ENCODE peak calls at places on chromosomes 7 and 10, in seven cellular contexts. K is GM23248, T is PC-3, O is SK-N-SH, Z is hepatocyte, I is GM23338, E is HCT116. V is an unnamed sample.

GRCh38 chr7:106522691-106523090 is 138.3 kb downstream of the CCDC71L start:
- DNase-seq in I (no peak), Z (no peak), T (no peak), O (no peak), K (peak; percentile 44), E (no peak), V (no peak)

GRCh38 chr10:5570007-5570655 is 45.4 kb downstream of the CALML3 start:
- DNase-seq in O (no peak), I (no peak), T (no peak), Z (no peak), K (no peak), E (no peak), V (no peak)

GRCh38 chr7:143900230-143900766 is 1.7 kb downstream of the TCAF1 start:
- DNase-seq in E (no peak), K (peak; percentile 18), I (no peak), O (no peak), Z (peak; percentile 62), T (peak; percentile 21), V (no peak)

GRCh38 chr7:105935250-105935649 is 27.8 kb upstream of the CDHR3 start:
- DNase-seq in Z (no peak), E (no peak), T (peak; percentile 19), O (no peak), K (no peak), I (no peak), V (no peak)

GRCh38 chr7:3234051-3234450 is 67.0 kb upstream of the SDK1 start:
- DNase-seq in Z (no peak), O (no peak), T (no peak), K (no peak), I (no peak), E (no peak), V (no peak)

GRCh38 chr7:635227-635626 is 91.3 kb upstream of the DNAAF5 start:
- DNase-seq in E (no peak), T (no peak), O (no peak), I (no peak), K (no peak), Z (no peak), V (no peak)

GRCh38 chr10:12835709-12836108 is 165.8 kb downstream of the CCDC3 start:
- DNase-seq in Z (no peak), O (no peak), T (peak; percentile 20), K (no peak), I (no peak), E (peak; percentile 15), V (no peak)

GRCh38 chr7:85286449-85286848 is 99.6 kb upstream of the SEMA3D start:
- DNase-seq in O (no peak), Z (no peak), T (no peak), E (no peak), I (no peak), K (peak; percentile 24), V (no peak)

GRCh38 chr10:1395025-1395981 is 339.1 kb downstream of the WDR37 start:
- DNase-seq in I (no peak), E (no peak), Z (no peak), T (no peak), O (peak; percentile 24), K (no peak), V (no peak)

GRCh38 chr10:48575901-48576300 is 29.0 kb downstream of the ARHGAP22 start:
- DNase-seq in K (no peak), Z (no peak), T (no peak), O (no peak), E (no peak), I (no peak), V (no peak)
- H3K9me2 ChIP-seq in K (no peaks in the 10 kb centered on the region), Z (no peaks in the 10 kb centered on the region), T (no peaks in the 10 kb centered on the region), O (no peaks in the 10 kb centered on the region), E (no peaks in the 10 kb centered on the region), I (peaks cover 15% of the 10 kb centered on the region), V (no peaks in the 10 kb centered on the region)

GRCh38 chr7:101942603-101943210 is 125.3 kb downstream of the CUX1 start:
- DNase-seq in O (no peak), E (no peak), K (no peak), Z (no peak), T (peak; percentile 74), I (no peak), V (no peak)

GRCh38 chr7:101943306-101943705 is 125.9 kb downstream of the CUX1 start:
- DNase-seq in Z (no peak), O (no peak), T (no peak), E (no peak), I (no peak), K (no peak), V (no peak)

GRCh38 chr7:101943889-101944605 is 126.6 kb downstream of the CUX1 start:
- DNase-seq in I (no peak), K (no peak), O (no peak), Z (no peak), E (no peak), T (peak; percentile 9), V (no peak)

GRCh38 chr7:101944611-101945010 is 127.2 kb downstream of the CUX1 start:
- DNase-seq in K (no peak), E (no peak), I (no peak), T (no peak), Z (no peak), O (no peak), V (no peak)

GRCh38 chr7:101945034-101945758 is 127.8 kb downstream of the CUX1 start:
- DNase-seq in O (no peak), Z (no peak), I (no peak), T (no peak), K (no peak), E (no peak), V (no peak)
- H3K4me1 ChIP-seq in O (peaks cover 31% of the 10 kb centered on the region), Z (peaks cover 34% of the 10 kb centered on the region), I (peaks cover 53% of the 10 kb centered on the region), T (peaks cover 37% of the 10 kb centered on the region), K (peaks cover 20% of the 10 kb centered on the region), E (peaks cover 94% of the 10 kb centered on the region), V (peaks cover 66% of the 10 kb centered on the region)

GRCh38 chr10:91932737-91933136 is 9.2 kb downstream of the BTAF1 start:
- DNase-seq in T (no peak), Z (no peak), O (no peak), I (peak; percentile 8), E (no peak), K (no peak), V (no peak)

GRCh38 chr10:91935886-91936285 is 12.3 kb downstream of the BTAF1 start:
- DNase-seq in Z (no peak), E (no peak), I (no peak), O (no peak), T (peak; percentile 85), K (peak; percentile 22), V (no peak)

GRCh38 chr10:91930939-91931338 is 7.4 kb downstream of the BTAF1 start:
- DNase-seq in Z (no peak), O (no peak), I (no peak), T (no peak), E (no peak), K (no peak), V (no peak)

DNA sequence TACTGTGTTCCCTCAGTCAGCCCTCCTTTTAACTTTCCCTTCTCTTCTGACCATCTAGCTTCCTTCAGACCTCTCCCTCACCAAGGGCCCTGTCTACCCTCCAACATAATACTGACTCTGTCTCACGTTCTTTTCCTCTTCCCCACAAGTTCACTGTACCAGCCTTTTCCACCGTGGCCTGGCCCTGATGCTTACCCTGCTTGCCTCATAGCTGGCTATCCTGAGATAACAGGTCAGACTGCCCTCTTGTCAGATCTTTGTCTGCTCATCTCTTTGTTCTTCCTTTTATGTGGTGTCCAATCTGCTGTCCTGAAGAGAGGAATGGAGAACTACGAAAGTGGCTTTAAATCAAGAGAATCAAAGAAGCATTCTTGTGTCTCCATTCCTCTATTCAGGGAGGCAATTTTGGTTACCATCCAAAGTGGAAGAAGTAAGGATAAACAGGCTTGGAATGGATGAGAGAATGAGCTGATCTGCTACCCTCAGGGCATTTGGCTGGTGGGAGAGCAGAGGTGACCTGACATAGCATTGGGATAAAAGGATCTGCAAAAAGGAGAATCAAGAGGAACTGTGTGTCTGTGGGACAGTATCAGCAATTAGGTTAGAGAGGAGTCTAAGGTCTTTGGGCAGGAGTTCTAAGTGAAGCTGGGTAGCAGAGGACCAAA is 8.1 kb downstream of the BTAF1 start:
- DNase-seq in K (no peak), I (no peak), O (no peak), Z (no peak), E (no peak), T (no peak), V (no peak)
- H3K9me2 ChIP-seq in K (no peaks in the 10 kb centered on the region), I (no peaks in the 10 kb centered on the region), O (no peaks in the 10 kb centered on the region), Z (no peaks in the 10 kb centered on the region), E (no peaks in the 10 kb centered on the region), T (no peaks in the 10 kb centered on the region), V (no peaks in the 10 kb centered on the region)

DNA sequence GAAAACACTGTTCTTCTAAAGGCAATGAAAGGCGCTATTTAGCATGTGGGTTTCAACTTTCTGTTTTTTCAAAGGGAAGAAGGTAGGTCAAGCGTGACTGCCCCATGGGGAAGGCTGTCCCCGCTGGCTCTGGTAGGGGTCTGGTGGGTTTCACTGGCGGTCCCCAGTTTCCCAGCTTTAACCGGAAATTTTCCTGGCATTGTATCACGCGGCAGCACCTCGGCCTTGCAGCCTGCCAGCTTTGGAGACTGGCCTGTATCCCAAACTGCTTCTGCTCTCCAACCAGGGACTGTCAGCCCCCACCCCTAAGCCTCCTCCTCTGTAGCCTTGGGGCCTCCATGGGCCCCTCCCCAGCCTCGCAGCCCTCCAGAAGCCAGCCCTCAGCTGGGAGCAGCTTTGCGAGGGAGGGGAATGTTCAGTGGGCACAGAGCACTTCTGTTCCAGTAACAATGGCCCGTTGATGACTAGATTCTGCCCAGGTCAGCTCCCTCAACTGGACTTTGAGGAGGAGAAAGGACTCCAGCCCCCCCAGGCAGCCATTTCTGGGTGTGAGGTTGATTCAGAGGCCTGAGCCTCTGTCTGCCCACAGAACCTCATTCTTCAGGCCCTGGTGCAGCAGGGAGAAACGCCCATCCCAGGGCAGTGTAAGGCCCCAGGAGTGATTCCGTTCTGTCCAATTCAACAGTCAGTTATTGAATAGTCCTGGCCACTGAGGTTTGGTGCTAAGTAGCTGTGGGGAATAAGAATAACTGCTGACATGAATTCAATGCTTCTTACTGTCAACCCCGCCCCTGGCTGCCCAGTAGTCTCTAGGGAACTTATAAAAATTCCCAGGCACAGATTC is 17.1 kb downstream of the CHST3 start:
- DNase-seq in T (no peak), I (no peak), K (peak; percentile 77), E (no peak), O (peak; percentile 47), Z (no peak), V (no peak)
- H3K4me1 ChIP-seq in T (peaks cover 10% of the 10 kb centered on the region), I (peaks cover 9% of the 10 kb centered on the region), K (peaks cover 61% of the 10 kb centered on the region), E (peaks cover 12% of the 10 kb centered on the region), O (peaks cover 20% of the 10 kb centered on the region), Z (peaks cover 46% of the 10 kb centered on the region), V (no peaks in the 10 kb centered on the region)

GRCh38 chr7:112603673-112604072 is 122.9 kb downstream of the LSMEM1 start:
- DNase-seq in Z (no peak), K (no peak), I (no peak), E (no peak), O (no peak), T (no peak), V (no peak)
- H3K9me2 ChIP-seq in Z (no peaks in the 10 kb centered on the region), K (no peaks in the 10 kb centered on the region), I (peaks cover 7% of the 10 kb centered on the region), E (no peaks in the 10 kb centered on the region), O (no peaks in the 10 kb centered on the region), T (no peaks in the 10 kb centered on the region), V (no peaks in the 10 kb centered on the region)

GRCh38 chr7:107953924-107954303 is 49.0 kb downstream of the LAMB1 start:
- DNase-seq in T (peak; percentile 13), I (no peak), Z (peak; percentile 44), K (no peak), O (no peak), E (no peak), V (no peak)

GRCh38 chr7:107949443-107949935 is 53.5 kb downstream of the LAMB1 start:
- DNase-seq in O (no peak), T (no peak), E (no peak), K (no peak), Z (no peak), I (no peak), V (no peak)

GRCh38 chr7:107953265-107953923 is 49.6 kb downstream of the LAMB1 start:
- DNase-seq in I (no peak), Z (no peak), T (no peak), O (peak; percentile 49), E (no peak), K (no peak), V (no peak)

GRCh38 chr7:107951172-107951787 is 51.7 kb downstream of the LAMB1 start:
- DNase-seq in Z (no peak), I (no peak), T (no peak), E (no peak), O (no peak), K (no peak), V (no peak)

GRCh38 chr7:107951896-107952295 is 51.1 kb downstream of the LAMB1 start:
- DNase-seq in T (peak; percentile 41), O (no peak), E (no peak), Z (no peak), K (no peak), I (no peak), V (no peak)
- H3K4me1 ChIP-seq in T (peaks cover 63% of the 10 kb centered on the region), O (peaks cover 61% of the 10 kb centered on the region), E (peaks cover 19% of the 10 kb centered on the region), Z (peaks cover 40% of the 10 kb centered on the region), K (peaks cover 45% of the 10 kb centered on the region), I (peaks cover 24% of the 10 kb centered on the region), V (no peaks in the 10 kb centered on the region)

V was measured in OCI-LY7.